ENCODE peak calls at places on chromosomes 11 and 22, in four cellular contexts. B is astrocyte of the cerebellum, M is neuronal stem cell, C is right lobe of liver. V is an unnamed sample.

GRCh38 chr11:3369366-3369765 is 9.6 kb downstream of the ZNF195 start:
- DNase-seq in B (no peak), M (no peak), C (no peak), V (no peak)

GRCh38 chr22:46350111-46350510 is 14.6 kb downstream of the TRMU start:
- DNase-seq in B (no peak), M (no peak), C (no peak), V (no peak)

GRCh38 chr11:13831707-13832106 is 130.8 kb upstream of the SPON1 start:
- DNase-seq in B (peak; percentile 6), M (no peak), C (no peak), V (no peak)

GRCh38 chr22:17587631-17588030 is 24.3 kb downstream of the SLC25A18 start:
- DNase-seq in B (no peak), M (no peak), C (no peak), V (peak; percentile 6)

GRCh38 chr11:125315088-125315740 is 150.7 kb downstream of the PKNOX2 start:
- DNase-seq in B (no peak), M (no peak), C (no peak), V (no peak)

GRCh38 chr11:77446911-77447629 is 26.8 kb downstream of the PAK1 start:
- DNase-seq in B (no peak), M (no peak), C (no peak), V (no peak)

GRCh38 chr11:27350503-27350902 is 12.5 kb downstream of the CCDC34 start:
- DNase-seq in B (peak; percentile 81), M (no peak), C (no peak), V (no peak)

GRCh38 chr11:131033151-131033651 is 116.9 kb upstream of the SNX19 start:
- DNase-seq in B (peak; percentile 34), M (no peak), C (no peak), V (peak; percentile 51)

GRCh38 chr11:134846776-134847722 is 435.0 kb upstream of the B3GAT1 start:
- DNase-seq in B (no peak), M (no peak), C (no peak), V (no peak)

GRCh38 chr22:39724390-39724789 is 153.8 kb downstream of the CACNA1I start:
- DNase-seq in B (no peak), M (no peak), C (no peak), V (no peak)

DNA sequence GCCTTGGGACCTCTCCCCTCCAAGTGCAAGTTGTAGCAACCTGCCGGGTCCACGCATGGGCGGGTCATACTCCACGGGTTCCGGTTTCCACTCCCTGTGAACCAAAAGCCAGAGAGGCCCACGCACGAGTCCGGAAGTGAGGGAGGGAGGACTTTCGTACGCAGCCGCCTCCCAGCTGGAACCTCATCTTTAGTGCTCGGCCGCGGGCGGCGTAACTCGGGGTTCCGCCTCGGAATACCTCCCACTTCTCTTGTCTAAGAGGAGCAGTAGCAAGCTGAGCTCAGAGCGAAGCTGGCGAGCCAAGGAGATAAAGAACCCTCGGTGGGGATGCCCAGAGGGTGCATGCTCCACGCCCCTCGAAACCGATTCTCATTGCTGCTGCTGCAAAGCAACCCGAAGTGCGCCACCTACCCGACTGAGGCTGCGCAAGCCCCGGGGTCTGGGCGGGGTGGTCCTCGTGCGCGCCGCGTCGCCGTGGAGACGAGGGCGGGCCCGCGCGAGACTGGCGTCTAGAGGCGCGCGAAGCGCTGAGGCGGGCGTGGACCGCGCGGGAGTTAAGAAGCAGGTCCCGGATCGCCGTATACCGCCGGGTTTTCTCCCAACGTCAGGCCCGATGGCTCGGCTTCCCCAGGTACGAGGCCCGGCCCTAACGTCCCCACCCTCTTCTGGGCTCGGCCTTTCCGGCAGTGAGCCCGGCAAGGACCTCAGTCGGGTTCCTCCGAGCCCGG is at the start of gene SFI1:
- DNase-seq in B (peak; percentile 71), M (peak; percentile 80), C (peak; percentile 94), V (peak; percentile 89)
- H3K4me3 ChIP-seq in B (peak within 1 kb of the TSS; percentile 57), M (peak within 1 kb of the TSS; percentile 94), C (peak within 1 kb of the TSS; percentile 93), V (peak within 1 kb of the TSS; percentile 78)

DNA sequence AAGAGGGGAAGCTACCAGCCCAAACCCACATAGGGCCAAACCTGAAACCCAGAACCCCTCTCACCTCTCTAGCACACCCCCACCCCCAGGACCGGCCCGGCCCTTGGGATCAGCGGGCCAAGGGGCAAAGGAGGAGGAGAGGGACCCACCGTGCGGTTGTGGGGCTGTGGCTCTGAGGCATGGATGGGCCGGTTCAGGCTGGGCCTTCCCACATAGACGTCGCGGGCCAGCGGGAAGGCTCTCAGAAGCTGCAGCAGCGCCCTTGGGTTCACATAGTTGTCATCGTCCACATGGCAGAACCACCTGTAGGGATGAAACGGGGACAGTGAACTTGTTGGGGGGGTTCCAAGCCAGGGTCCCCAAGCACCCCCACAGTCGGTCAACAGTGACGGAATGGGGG is 7.0 kb downstream of the MFNG start:
- DNase-seq in B (no peak), M (no peak), C (no peak), V (no peak)
- H3K4me3 ChIP-seq in B (no peak overlapping the region), M (no peak overlapping the region), C (no peak overlapping the region), V (no peak overlapping the region)

DNA sequence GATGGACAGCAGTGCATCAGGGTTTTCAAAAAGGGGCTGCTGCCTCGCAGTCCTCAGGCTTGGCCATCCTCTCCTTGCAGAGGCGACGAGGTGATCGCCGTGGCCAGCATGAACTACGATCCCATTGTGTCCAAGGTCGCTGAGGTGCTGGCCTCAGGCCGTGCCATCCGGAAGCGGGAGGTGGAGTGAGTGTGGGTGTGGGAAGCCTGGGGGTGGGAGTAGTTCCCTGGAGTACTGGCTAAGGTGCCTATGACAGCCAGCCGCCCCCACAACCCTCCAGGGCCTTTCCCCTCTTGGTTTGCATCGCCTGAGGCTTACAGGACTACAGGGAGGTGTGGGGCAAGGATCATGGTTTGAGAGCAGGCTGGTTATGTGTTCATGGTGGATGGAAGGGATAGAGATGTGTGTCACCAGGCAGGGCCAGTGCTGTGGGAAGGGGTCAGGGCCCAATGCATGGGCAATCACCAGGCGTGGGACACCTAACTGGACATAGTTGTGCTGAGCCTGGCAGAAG is 2.1 kb upstream of the LZTR1 start:
- DNase-seq in B (no peak), M (no peak), C (peak; percentile 45), V (no peak)
- H3K4me3 ChIP-seq in B (peak overlapping the region; percentile 16), M (no peak overlapping the region), C (peak overlapping the region; percentile 7), V (peak overlapping the region; percentile 37)

DNA sequence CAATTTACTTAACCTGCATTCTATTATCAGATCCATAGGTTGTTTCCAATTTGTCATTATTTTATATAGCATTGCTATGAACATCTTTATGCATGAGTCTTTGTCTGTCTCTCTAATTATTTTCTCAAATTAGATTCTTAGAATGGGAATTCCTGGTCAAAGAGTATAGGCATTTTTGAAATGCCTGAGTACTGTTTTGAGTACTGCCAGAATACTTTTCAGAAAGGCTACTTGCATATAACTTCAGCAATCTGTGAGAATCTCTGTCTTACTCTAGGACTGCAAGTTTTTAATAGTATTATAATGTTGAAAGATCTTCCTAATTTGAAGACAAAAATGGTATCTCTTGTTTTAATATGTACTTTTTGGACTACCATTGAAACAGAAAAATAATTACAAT is 56.6 kb downstream of the KCNC1 start:
- DNase-seq in B (no peak), M (no peak), C (no peak), V (no peak)
- H3K4me3 ChIP-seq in B (no peak overlapping the region), M (no peak overlapping the region), C (no peak overlapping the region), V (no peak overlapping the region)

GRCh38 chr22:31977141-31977781 is 32.9 kb downstream of the YWHAH start:
- DNase-seq in B (peak; percentile 60), M (peak; percentile 72), C (peak; percentile 79), V (peak; percentile 66)
- H3K4me3 ChIP-seq in B (no peak overlapping the region), M (no peak overlapping the region), C (no peak overlapping the region), V (no peak overlapping the region)

GRCh38 chr11:73323464-73323863 is 15.4 kb downstream of the ARHGEF17 start:
- DNase-seq in B (no peak), M (no peak), C (peak; percentile 56), V (no peak)
- H3K4me3 ChIP-seq in B (no peak overlapping the region), M (no peak overlapping the region), C (no peak overlapping the region), V (no peak overlapping the region)

GRCh38 chr22:45010532-45010900 is 711 bp upstream of the PHF21B start:
- DNase-seq in B (no peak), M (no peak), C (no peak), V (no peak)

GRCh38 chr22:45007247-45007945 is 2.4 kb downstream of the PHF21B start:
- DNase-seq in B (no peak), M (peak; percentile 86), C (no peak), V (no peak)

GRCh38 chr22:45007946-45008852 is 1.6 kb downstream of the PHF21B start:
- DNase-seq in B (no peak), M (peak; percentile 69), C (no peak), V (no peak)

GRCh38 chr22:45009881-45010531 is at the start of gene PHF21B:
- DNase-seq in B (peak; percentile 18), M (peak; percentile 86), C (no peak), V (peak; percentile 68)

GRCh38 chr22:45008853-45009751 is 703 bp downstream of the PHF21B start:
- DNase-seq in B (no peak), M (peak; percentile 46), C (no peak), V (no peak)
- H3K4me3 ChIP-seq in B (peak overlapping the region; percentile 51), M (peak overlapping the region; percentile 93), C (no peak overlapping the region), V (peak overlapping the region; percentile 75)